ENCODE peak calls at places on chromosome 10, in ten cellular contexts. One of them, this sample, is unnamed. For H3K4me1, the result is how much of the 10 kb centered on the place peaks cover.

GRCh38 chr10:133476641-133476990 is 22.9 kb downstream of the SCART1 start:
- DNase-seq in prostate gland: no peak
- DNase-seq in adrenal gland: no peak
- DNase-seq in suprapubic skin: no peak
- DNase-seq in testis: no peak
- DNase-seq in esophagus muscularis mucosa: peak
- DNase-seq in sigmoid colon: no peak
- DNase-seq in heart left ventricle: no peak
- DNase-seq in body of pancreas: no peak
- DNase-seq in stomach: no peak
- DNase-seq in this sample: no peak

GRCh38 chr10:116892873-116893685 is 43.8 kb downstream of the ENO4 start:
- DNase-seq in prostate gland: peak
- DNase-seq in adrenal gland: no peak
- DNase-seq in suprapubic skin: no peak
- DNase-seq in testis: no peak
- DNase-seq in esophagus muscularis mucosa: peak
- DNase-seq in sigmoid colon: no peak
- DNase-seq in heart left ventricle: no peak
- DNase-seq in body of pancreas: no peak
- DNase-seq in stomach: no peak
- DNase-seq in this sample: no peak

GRCh38 chr10:21134645-21135395 is 237.7 kb upstream of the NEBL start:
- DNase-seq in prostate gland: no peak
- DNase-seq in adrenal gland: no peak
- DNase-seq in suprapubic skin: no peak
- DNase-seq in testis: no peak
- DNase-seq in esophagus muscularis mucosa: no peak
- DNase-seq in sigmoid colon: no peak
- DNase-seq in heart left ventricle: no peak
- DNase-seq in body of pancreas: no peak
- DNase-seq in stomach: no peak
- DNase-seq in this sample: no peak

GRCh38 chr10:61793760-61794713 is 107.5 kb upstream of the ARID5B start:
- DNase-seq in prostate gland: no peak
- DNase-seq in adrenal gland: no peak
- DNase-seq in suprapubic skin: no peak
- DNase-seq in testis: no peak
- DNase-seq in esophagus muscularis mucosa: no peak
- DNase-seq in sigmoid colon: no peak
- DNase-seq in heart left ventricle: no peak
- DNase-seq in body of pancreas: no peak
- DNase-seq in stomach: no peak
- DNase-seq in this sample: no peak

GRCh38 chr10:98365698-98366530 is 49.1 kb downstream of the PYROXD2 start:
- DNase-seq in prostate gland: peak
- DNase-seq in adrenal gland: no peak
- DNase-seq in suprapubic skin: no peak
- DNase-seq in testis: no peak
- DNase-seq in esophagus muscularis mucosa: no peak
- DNase-seq in sigmoid colon: no peak
- DNase-seq in heart left ventricle: no peak
- DNase-seq in body of pancreas: no peak
- DNase-seq in stomach: no peak
- DNase-seq in this sample: no peak

GRCh38 chr10:44465430-44466115 is 80.7 kb upstream of the CXCL12 start:
- DNase-seq in prostate gland: no peak
- DNase-seq in adrenal gland: no peak
- DNase-seq in suprapubic skin: no peak
- DNase-seq in testis: no peak
- DNase-seq in esophagus muscularis mucosa: no peak
- DNase-seq in sigmoid colon: no peak
- DNase-seq in heart left ventricle: no peak
- DNase-seq in body of pancreas: no peak
- DNase-seq in stomach: no peak
- DNase-seq in this sample: no peak

GRCh38 chr10:71092812-71093391 is 119.5 kb upstream of the UNC5B start:
- DNase-seq in prostate gland: peak
- DNase-seq in adrenal gland: no peak
- DNase-seq in suprapubic skin: no peak
- DNase-seq in testis: no peak
- DNase-seq in esophagus muscularis mucosa: peak
- DNase-seq in sigmoid colon: no peak
- DNase-seq in heart left ventricle: no peak
- DNase-seq in body of pancreas: no peak
- DNase-seq in stomach: peak
- DNase-seq in this sample: peak

GRCh38 chr10:126398924-126399323 is 10.6 kb upstream of the ADAM12 start:
- DNase-seq in prostate gland: no peak
- DNase-seq in adrenal gland: no peak
- DNase-seq in suprapubic skin: no peak
- DNase-seq in testis: no peak
- DNase-seq in esophagus muscularis mucosa: no peak
- DNase-seq in sigmoid colon: no peak
- DNase-seq in heart left ventricle: no peak
- DNase-seq in body of pancreas: no peak
- DNase-seq in stomach: no peak
- DNase-seq in this sample: no peak

GRCh38 chr10:80829151-80829550 is 291.4 kb downstream of the SH2D4B start:
- DNase-seq in prostate gland: no peak
- DNase-seq in adrenal gland: no peak
- DNase-seq in suprapubic skin: no peak
- DNase-seq in testis: no peak
- DNase-seq in esophagus muscularis mucosa: no peak
- DNase-seq in sigmoid colon: no peak
- DNase-seq in heart left ventricle: no peak
- DNase-seq in body of pancreas: no peak
- DNase-seq in stomach: no peak
- DNase-seq in this sample: no peak

GRCh38 chr10:89201345-89202032 is 5.6 kb downstream of the CH25H start:
- DNase-seq in prostate gland: no peak
- DNase-seq in adrenal gland: no peak
- DNase-seq in suprapubic skin: no peak
- DNase-seq in testis: peak
- DNase-seq in esophagus muscularis mucosa: peak
- DNase-seq in sigmoid colon: no peak
- DNase-seq in heart left ventricle: no peak
- DNase-seq in body of pancreas: no peak
- DNase-seq in stomach: no peak
- DNase-seq in this sample: no peak

GRCh38 chr10:44292390-44293002 is 92.4 kb downstream of the CXCL12 start:
- DNase-seq in prostate gland: no peak
- DNase-seq in adrenal gland: no peak
- DNase-seq in suprapubic skin: no peak
- DNase-seq in testis: no peak
- DNase-seq in esophagus muscularis mucosa: no peak
- DNase-seq in sigmoid colon: no peak
- DNase-seq in heart left ventricle: no peak
- DNase-seq in body of pancreas: no peak
- DNase-seq in stomach: no peak
- DNase-seq in this sample: peak

GRCh38 chr10:59126277-59126676 is 50.2 kb upstream of the PHYHIPL start:
- DNase-seq in prostate gland: no peak
- DNase-seq in adrenal gland: no peak
- DNase-seq in suprapubic skin: no peak
- DNase-seq in testis: no peak
- DNase-seq in esophagus muscularis mucosa: no peak
- DNase-seq in sigmoid colon: no peak
- DNase-seq in heart left ventricle: no peak
- DNase-seq in body of pancreas: no peak
- DNase-seq in stomach: no peak
- DNase-seq in this sample: no peak

GRCh38 chr10:29795856-29796255 is 161.1 kb upstream of the SVIL start:
- DNase-seq in prostate gland: peak
- DNase-seq in adrenal gland: no peak
- DNase-seq in suprapubic skin: no peak
- DNase-seq in testis: no peak
- DNase-seq in esophagus muscularis mucosa: no peak
- DNase-seq in sigmoid colon: no peak
- DNase-seq in heart left ventricle: no peak
- DNase-seq in body of pancreas: no peak
- DNase-seq in stomach: no peak
- DNase-seq in this sample: no peak

GRCh38 chr10:116186273-116186672 is 86.7 kb downstream of the GFRA1 start:
- DNase-seq in prostate gland: no peak
- DNase-seq in adrenal gland: no peak
- DNase-seq in suprapubic skin: no peak
- DNase-seq in testis: no peak
- DNase-seq in esophagus muscularis mucosa: no peak
- DNase-seq in sigmoid colon: no peak
- DNase-seq in heart left ventricle: no peak
- DNase-seq in body of pancreas: no peak
- DNase-seq in stomach: no peak
- DNase-seq in this sample: no peak

GRCh38 chr10:132836248-132836831 is 50.4 kb upstream of the NKX6-2 start:
- DNase-seq in prostate gland: no peak
- DNase-seq in adrenal gland: peak
- DNase-seq in suprapubic skin: peak
- DNase-seq in testis: no peak
- DNase-seq in esophagus muscularis mucosa: no peak
- DNase-seq in sigmoid colon: peak
- DNase-seq in heart left ventricle: peak
- DNase-seq in body of pancreas: peak
- DNase-seq in stomach: peak
- DNase-seq in this sample: no peak

GRCh38 chr10:50420166-50420565 is 168.8 kb upstream of the ASAH2 start:
- DNase-seq in prostate gland: no peak
- DNase-seq in adrenal gland: no peak
- DNase-seq in suprapubic skin: no peak
- DNase-seq in testis: no peak
- DNase-seq in esophagus muscularis mucosa: no peak
- DNase-seq in sigmoid colon: no peak
- DNase-seq in heart left ventricle: no peak
- DNase-seq in body of pancreas: no peak
- DNase-seq in stomach: no peak
- DNase-seq in this sample: no peak

GRCh38 chr10:83881647-83882046 is 257.7 kb upstream of the GHITM start:
- DNase-seq in prostate gland: peak
- DNase-seq in adrenal gland: peak
- DNase-seq in suprapubic skin: no peak
- DNase-seq in testis: peak
- DNase-seq in esophagus muscularis mucosa: no peak
- DNase-seq in sigmoid colon: no peak
- DNase-seq in heart left ventricle: no peak
- DNase-seq in body of pancreas: peak
- DNase-seq in stomach: no peak
- DNase-seq in this sample: no peak

GRCh38 chr10:5840314-5841307 is 27.4 kb upstream of the GDI2 start:
- DNase-seq in prostate gland: no peak
- DNase-seq in adrenal gland: peak
- DNase-seq in suprapubic skin: no peak
- DNase-seq in testis: peak
- DNase-seq in esophagus muscularis mucosa: no peak
- DNase-seq in sigmoid colon: no peak
- DNase-seq in heart left ventricle: peak
- DNase-seq in body of pancreas: peak
- DNase-seq in stomach: no peak
- DNase-seq in this sample: no peak

GRCh38 chr10:110504111-110504735 is 6.5 kb downstream of the DUSP5 start:
- DNase-seq in prostate gland: no peak
- DNase-seq in adrenal gland: peak
- DNase-seq in suprapubic skin: peak
- DNase-seq in testis: peak
- DNase-seq in esophagus muscularis mucosa: no peak
- DNase-seq in sigmoid colon: peak
- DNase-seq in heart left ventricle: no peak
- DNase-seq in body of pancreas: peak
- DNase-seq in stomach: peak
- DNase-seq in this sample: no peak

GRCh38 chr10:78407009-78407711 is 373.5 kb downstream of the RPS24 start:
- DNase-seq in prostate gland: peak
- DNase-seq in adrenal gland: peak
- DNase-seq in suprapubic skin: no peak
- DNase-seq in testis: peak
- DNase-seq in esophagus muscularis mucosa: no peak
- DNase-seq in sigmoid colon: peak
- DNase-seq in heart left ventricle: peak
- DNase-seq in body of pancreas: peak
- DNase-seq in stomach: peak
- DNase-seq in this sample: no peak
- H3K4me3 ChIP-seq in prostate gland: peak
- H3K4me3 ChIP-seq in adrenal gland: no peak
- H3K4me3 ChIP-seq in suprapubic skin: peak
- H3K4me3 ChIP-seq in testis: peak
- H3K4me3 ChIP-seq in esophagus muscularis mucosa: peak
- H3K4me3 ChIP-seq in sigmoid colon: no peak
- H3K4me3 ChIP-seq in heart left ventricle: peak
- H3K4me3 ChIP-seq in body of pancreas: no peak
- H3K4me3 ChIP-seq in stomach: peak
- H3K4me3 ChIP-seq in this sample: peak

GRCh38 chr10:73210395-73211105 is 36.5 kb downstream of the DNAJC9 start:
- DNase-seq in prostate gland: no peak
- DNase-seq in adrenal gland: no peak
- DNase-seq in suprapubic skin: no peak
- DNase-seq in testis: no peak
- DNase-seq in esophagus muscularis mucosa: no peak
- DNase-seq in sigmoid colon: no peak
- DNase-seq in heart left ventricle: no peak
- DNase-seq in body of pancreas: no peak
- DNase-seq in stomach: no peak
- DNase-seq in this sample: no peak
- TF ChIP-seq POLR2A in prostate gland: no peak
- TF ChIP-seq POLR2A in adrenal gland: no peak
- TF ChIP-seq POLR2A in suprapubic skin: no peak
- TF ChIP-seq POLR2A in testis: no peak
- TF ChIP-seq POLR2A in esophagus muscularis mucosa: no peak
- TF ChIP-seq POLR2A in sigmoid colon: no peak
- TF ChIP-seq POLR2A in heart left ventricle: no peak
- TF ChIP-seq POLR2A in body of pancreas: no peak
- TF ChIP-seq POLR2A in stomach: no peak
- TF ChIP-seq POLR2A in this sample: no peak

DNA sequence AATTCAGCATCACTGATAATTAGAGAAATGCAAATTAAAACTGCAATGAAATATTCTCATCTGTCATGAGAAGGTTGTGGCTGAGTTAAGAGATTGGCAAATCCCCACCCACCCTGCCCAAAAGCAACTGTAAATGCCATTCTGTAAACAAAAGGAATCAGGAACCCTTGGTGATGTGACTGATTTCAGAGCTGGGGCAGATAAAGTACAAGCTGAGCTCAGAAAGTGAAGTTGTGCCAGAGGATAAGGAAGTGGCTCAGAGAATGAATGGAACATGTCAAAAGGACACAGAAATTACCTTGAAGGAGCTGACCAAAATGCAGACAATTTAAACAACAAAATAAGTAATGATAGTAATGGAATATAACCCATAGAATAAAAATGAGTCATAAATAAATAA is 32.7 kb upstream of the ARMS2 start:
- DNase-seq in prostate gland: no peak
- DNase-seq in adrenal gland: no peak
- DNase-seq in suprapubic skin: no peak
- DNase-seq in testis: no peak
- DNase-seq in esophagus muscularis mucosa: no peak
- DNase-seq in sigmoid colon: no peak
- DNase-seq in heart left ventricle: no peak
- DNase-seq in body of pancreas: no peak
- DNase-seq in stomach: no peak
- DNase-seq in this sample: no peak
- H3K4me1 ChIP-seq in prostate gland: under half
- H3K4me1 ChIP-seq in adrenal gland: under half
- H3K4me1 ChIP-seq in suprapubic skin: under half
- H3K4me1 ChIP-seq in testis: under half
- H3K4me1 ChIP-seq in esophagus muscularis mucosa: half or more
- H3K4me1 ChIP-seq in sigmoid colon: under half
- H3K4me1 ChIP-seq in heart left ventricle: under half
- H3K4me1 ChIP-seq in body of pancreas: under half
- H3K4me1 ChIP-seq in stomach: under half
- H3K4me1 ChIP-seq in this sample: under half

GRCh38 chr10:73877533-73878160 is 3.3 kb upstream of the CAMK2G start:
- DNase-seq in prostate gland: no peak
- DNase-seq in adrenal gland: no peak
- DNase-seq in suprapubic skin: no peak
- DNase-seq in testis: no peak
- DNase-seq in esophagus muscularis mucosa: no peak
- DNase-seq in sigmoid colon: no peak
- DNase-seq in heart left ventricle: no peak
- DNase-seq in body of pancreas: no peak
- DNase-seq in stomach: no peak
- DNase-seq in this sample: no peak
- H3K4me3 ChIP-seq in prostate gland: no peak
- H3K4me3 ChIP-seq in adrenal gland: no peak
- H3K4me3 ChIP-seq in suprapubic skin: no peak
- H3K4me3 ChIP-seq in testis: no peak
- H3K4me3 ChIP-seq in esophagus muscularis mucosa: no peak
- H3K4me3 ChIP-seq in sigmoid colon: no peak
- H3K4me3 ChIP-seq in heart left ventricle: no peak
- H3K4me3 ChIP-seq in body of pancreas: no peak
- H3K4me3 ChIP-seq in stomach: no peak
- H3K4me3 ChIP-seq in this sample: no peak

This sample was measured in vagina.